ENCODE peak calls at places on chromosomes 7 and 10, in five cellular contexts. E, O, U, D and G are unnamed samples.

GRCh38 chr10:79404231-79404609 is 41.2 kb downstream of the ZCCHC24 start:
- DNase-seq in E (peak), O (no peak), U (no peak), D (no peak), G (peak)

GRCh38 chr10:110358278-110358677 is 53.6 kb upstream of the SMNDC1 start:
- DNase-seq in E (no peak), O (no peak), U (no peak), D (no peak), G (no peak)

GRCh38 chr7:30841025-30841735 is 70.0 kb downstream of the MINDY4 start:
- DNase-seq in E (no peak), O (no peak), U (no peak), D (no peak), G (no peak)

GRCh38 chr7:105654994-105655900 is 74.0 kb upstream of the EFCAB10 start:
- DNase-seq in E (no peak), O (no peak), U (no peak), D (no peak), G (no peak)

GRCh38 chr10:96642973-96643372 is 56.2 kb upstream of the TM9SF3 start:
- DNase-seq in E (peak), O (peak), U (no peak), D (peak), G (peak)

GRCh38 chr10:15440204-15440711 is 69.2 kb upstream of the FAM171A1 start:
- DNase-seq in E (no peak), O (no peak), U (no peak), D (no peak), G (no peak)

GRCh38 chr10:49457686-49458085 is 61.8 kb upstream of the DRGX start:
- DNase-seq in E (no peak), O (no peak), U (no peak), D (no peak), G (no peak)

GRCh38 chr10:99983280-99983988 is 26.3 kb downstream of the DNMBP start:
- DNase-seq in E (no peak), O (peak), U (no peak), D (no peak), G (peak)

GRCh38 chr10:8042864-8043568 is 11.5 kb upstream of the GATA3 start:
- DNase-seq in E (no peak), O (no peak), U (no peak), D (no peak), G (no peak)

GRCh38 chr10:10872035-10872673 is 145.5 kb upstream of the CELF2 start:
- DNase-seq in E (no peak), O (no peak), U (no peak), D (no peak), G (peak)

GRCh38 chr7:139767561-139767982 is 10.2 kb downstream of the HIPK2 start:
- DNase-seq in E (no peak), O (no peak), U (no peak), D (peak), G (no peak)

GRCh38 chr7:1024331-1024761 is 20.0 kb upstream of the GPR146 start:
- DNase-seq in E (no peak), O (no peak), U (no peak), D (no peak), G (no peak)

GRCh38 chr7:155198206-155198892 is 99.3 kb upstream of the INSIG1 start:
- DNase-seq in E (peak), O (no peak), U (no peak), D (no peak), G (no peak)

GRCh38 chr10:25328361-25328760 is 153.6 kb downstream of the GPR158 start:
- DNase-seq in E (no peak), O (no peak), U (no peak), D (no peak), G (no peak)

GRCh38 chr7:55387062-55387965 is 22.2 kb downstream of the LANCL2 start:
- DNase-seq in E (no peak), O (peak), U (no peak), D (no peak), G (no peak)

GRCh38 chr7:2105917-2106316 is 126.8 kb downstream of the MAD1L1 start:
- DNase-seq in E (no peak), O (no peak), U (peak), D (no peak), G (no peak)

GRCh38 chr7:69640216-69640615 is 41.9 kb downstream of the AUTS2 start:
- DNase-seq in E (no peak), O (no peak), U (no peak), D (no peak), G (no peak)

GRCh38 chr10:77274046-77274795 is 363.4 kb downstream of the KCNMA1 start:
- DNase-seq in E (no peak), O (no peak), U (no peak), D (no peak), G (no peak)

GRCh38 chr7:124718032-124718766 is 47.4 kb downstream of the GPR37 start:
- DNase-seq in E (no peak), O (no peak), U (no peak), D (no peak), G (no peak)

GRCh38 chr7:116950889-116951351 is 2.4 kb upstream of the ST7 start:
- DNase-seq in E (no peak), O (no peak), U (no peak), D (no peak), G (no peak)